ENCODE peak calls at places on chromosomes 4 and X, in seven cellular contexts. Q is T follicular helper cell; R is NCI-H1105; K is A549; J is fibroblast of the aortic adventitia; E is activated CD8-positive, alpha-beta T cell treated with anti-CD3 and anti-CD28 coated beads, Interleukin-2, amount 10 ng/mL, durations not matched to agents 7 days and 5 days; O is amniotic epithelial cell. S is an unnamed sample.

GRCh38 chr4:109243871-109244270 is 58.6 kb downstream of the COL25A1 start:
- DNase-seq in O (no peak), J (no peak), E (no peak), Q (no peak), K (no peak), R (no peak), S (no peak)

GRCh38 chr4:167475951-167476350 is 241.7 kb upstream of the SPOCK3 start:
- DNase-seq in J (no peak), Q (no peak), K (no peak), E (no peak), O (no peak), R (no peak), S (no peak)

GRCh38 chr4:59307609-59308008 is 1892.5 kb upstream of the ADGRL3 start:
- DNase-seq in Q (no peak), R (no peak), K (no peak), O (no peak), E (no peak), J (no peak), S (no peak)

GRCh38 chrX:48937065-48937907 is 18.5 kb upstream of the PIM2 start:
- DNase-seq in O (peak), E (peak), K (no peak), Q (peak), R (no peak), J (no peak), S (no peak)

GRCh38 chrX:14872355-14872754 is 514 bp downstream of the FANCB start:
- DNase-seq in O (no peak), J (no peak), Q (no peak), K (no peak), R (no peak), E (peak), S (no peak)

GRCh38 chr4:82780398-82781231 is 18.0 kb downstream of the SCD5 start:
- DNase-seq in E (no peak), R (peak), Q (no peak), J (peak), O (peak), K (peak), S (no peak)

GRCh38 chr4:122744229-122744628 is 11.7 kb downstream of the BBS12 start:
- DNase-seq in Q (no peak), O (peak), R (no peak), E (no peak), K (peak), J (peak), S (no peak)

GRCh38 chr4:98467627-98468072 is 190.8 kb downstream of the TSPAN5 start:
- DNase-seq in K (peak), E (peak), R (peak), Q (peak), O (peak), J (peak), S (peak)

GRCh38 chrX:120560405-120560841 is 339 bp downstream of the CUL4B start:
- DNase-seq in E (peak), R (peak), K (no peak), O (no peak), J (peak), Q (peak), S (no peak)

GRCh38 chrX:66638591-66639500 is at the start of gene EDA2R:
- DNase-seq in J (peak), K (peak), E (peak), Q (no peak), R (no peak), O (no peak), S (no peak)

GRCh38 chr4:141645611-141646340 is 9.4 kb downstream of the IL15 start:
- DNase-seq in K (peak), Q (no peak), O (peak), J (peak), E (no peak), R (no peak), S (no peak)

GRCh38 chrX:80432863-80433262 is 12.6 kb downstream of the TENT5D start:
- DNase-seq in E (no peak), K (no peak), R (no peak), Q (no peak), O (no peak), J (peak), S (no peak)

GRCh38 chr4:80521438-80521837 is 185.9 kb downstream of the CFAP299 start:
- DNase-seq in E (no peak), O (no peak), K (no peak), R (no peak), J (no peak), Q (no peak), S (no peak)

GRCh38 chrX:124257924-124258706 is 74.3 kb upstream of the TEX13D start:
- DNase-seq in R (no peak), E (no peak), O (no peak), K (no peak), Q (no peak), J (no peak), S (no peak)

GRCh38 chr4:189176002-189176401 is 764.7 kb upstream of the FRG1 start:
- DNase-seq in K (no peak), Q (no peak), R (no peak), J (no peak), E (no peak), O (no peak), S (no peak)

GRCh38 chrX:79281775-79282174 is 85.4 kb downstream of the ITM2A start:
- DNase-seq in O (no peak), R (no peak), K (no peak), Q (no peak), E (no peak), J (no peak), S (no peak)

S was measured in NCI-H748 treated with DMSO at 0.1 percent for 48 hours.